ENCODE peak calls at places on chromosomes 6 and 20, in four cellular contexts. Z is HepG2, J is tibial nerve, O is H1. E is an unnamed sample.

GRCh38 chr6:162699961-162700360 is 27.6 kb downstream of the PRKN start:
- DNase-seq in Z (no peak), J (no peak), O (no peak), E (no peak)

GRCh38 chr6:95593025-95593424 is 15.7 kb downstream of the MANEA start:
- DNase-seq in Z (peak), J (no peak), O (no peak), E (no peak)

GRCh38 chr6:100307561-100307960 is 157.2 kb downstream of the SIM1 start:
- DNase-seq in Z (no peak), J (no peak), O (no peak), E (no peak)

GRCh38 chr20:16709017-16709416 is 20.8 kb upstream of the SNRPB2 start:
- DNase-seq in Z (no peak), J (no peak), O (no peak), E (no peak)

GRCh38 chr6:27839303-27840081 is 72.7 kb downstream of the OR2B2 start:
- DNase-seq in Z (peak), J (peak), O (no peak), E (no peak)

GRCh38 chr20:49797292-49797628 is 15.4 kb upstream of the SLC9A8 start:
- DNase-seq in Z (no peak), J (no peak), O (no peak), E (peak)

GRCh38 chr6:105507811-105508210 is 104.9 kb upstream of the PREP start:
- DNase-seq in Z (no peak), J (no peak), O (no peak), E (no peak)

GRCh38 chr6:44035621-44036020 is 91.6 kb downstream of the MRPL14 start:
- DNase-seq in Z (no peak), J (no peak), O (no peak), E (peak)

GRCh38 chr20:13996265-13996664 is 949 bp downstream of the MACROD2 start:
- DNase-seq in Z (no peak), J (no peak), O (no peak), E (no peak)

GRCh38 chr6:4687989-4688947 is 87.9 kb upstream of the CDYL start:
- DNase-seq in Z (no peak), J (peak), O (no peak), E (no peak)

GRCh38 chr6:134609862-134610261 is 291.9 kb upstream of the SGK1 start:
- DNase-seq in Z (no peak), J (no peak), O (no peak), E (no peak)

GRCh38 chr6:40796280-40797223 is 209.4 kb upstream of the LRFN2 start:
- DNase-seq in Z (no peak), J (no peak), O (no peak), E (no peak)

GRCh38 chr6:73694711-73695411 is 1.1 kb upstream of the CD109 start:
- DNase-seq in Z (no peak), J (no peak), O (no peak), E (no peak)

GRCh38 chr6:127865108-127865507 is 35.8 kb downstream of the THEMIS start:
- DNase-seq in Z (no peak), J (no peak), O (no peak), E (no peak)

GRCh38 chr6:158869010-158869603 is 49.9 kb upstream of the EZR start:
- DNase-seq in Z (no peak), J (no peak), O (no peak), E (no peak)

GRCh38 chr6:2960935-2961334 is 10.4 kb downstream of the SERPINB6 start:
- DNase-seq in Z (no peak), J (no peak), O (no peak), E (no peak)

GRCh38 chr6:2958331-2958711 is 13.0 kb downstream of the SERPINB6 start:
- DNase-seq in Z (no peak), J (no peak), O (no peak), E (no peak)

GRCh38 chr6:2958802-2959201 is 12.6 kb downstream of the SERPINB6 start:
- DNase-seq in Z (no peak), J (no peak), O (no peak), E (no peak)

GRCh38 chr6:2961491-2961890 is 9.9 kb downstream of the SERPINB6 start:
- DNase-seq in Z (no peak), J (no peak), O (no peak), E (no peak)

GRCh38 chr6:2959909-2960719 is 11.3 kb downstream of the SERPINB6 start:
- DNase-seq in Z (no peak), J (no peak), O (no peak), E (no peak)
- TF ChIP-seq CTCF in Z (no peak), J (no peak), O (no peak), E (no peak)

GRCh38 chr6:167047554-167047953 is 48.4 kb downstream of the CEP43 start:
- DNase-seq in Z (no peak), J (no peak), O (no peak), E (no peak)
- TF ChIP-seq EP300 in Z (no peak), J (no peak), O (no peak), E (no peak)

GRCh38 chr20:38477747-38478146 is 5.1 kb downstream of the RALGAPB start:
- DNase-seq in Z (no peak), J (no peak), O (no peak), E (no peak)

GRCh38 chr20:38471245-38471644 is 1.4 kb upstream of the RALGAPB start:
- DNase-seq in Z (no peak), J (no peak), O (no peak), E (no peak)

GRCh38 chr20:38473353-38473795 is 731 bp downstream of the RALGAPB start:
- DNase-seq in Z (peak), J (no peak), O (no peak), E (no peak)

GRCh38 chr20:38471987-38472512 is 593 bp upstream of the RALGAPB start:
- DNase-seq in Z (no peak), J (no peak), O (no peak), E (no peak)

GRCh38 chr20:38472513-38473352 is at the start of gene RALGAPB:
- DNase-seq in Z (peak), J (peak), O (peak), E (peak)
- TF ChIP-seq POLR2A in Z (peak), J (no peak), O (peak), E (no peak)

GRCh38 chr6:47182291-47182957 is 127.3 kb downstream of the TNFRSF21 start:
- DNase-seq in Z (no peak), J (no peak), O (no peak), E (no peak)

GRCh38 chr6:47175656-47176055 is 133.5 kb upstream of the ADGRF1 start:
- DNase-seq in Z (no peak), J (no peak), O (no peak), E (no peak)

GRCh38 chr6:47179286-47179685 is 130.4 kb downstream of the TNFRSF21 start:
- DNase-seq in Z (no peak), J (no peak), O (no peak), E (no peak)

GRCh38 chr6:47181681-47182080 is 128.0 kb downstream of the TNFRSF21 start:
- DNase-seq in Z (no peak), J (no peak), O (no peak), E (no peak)

DNA sequence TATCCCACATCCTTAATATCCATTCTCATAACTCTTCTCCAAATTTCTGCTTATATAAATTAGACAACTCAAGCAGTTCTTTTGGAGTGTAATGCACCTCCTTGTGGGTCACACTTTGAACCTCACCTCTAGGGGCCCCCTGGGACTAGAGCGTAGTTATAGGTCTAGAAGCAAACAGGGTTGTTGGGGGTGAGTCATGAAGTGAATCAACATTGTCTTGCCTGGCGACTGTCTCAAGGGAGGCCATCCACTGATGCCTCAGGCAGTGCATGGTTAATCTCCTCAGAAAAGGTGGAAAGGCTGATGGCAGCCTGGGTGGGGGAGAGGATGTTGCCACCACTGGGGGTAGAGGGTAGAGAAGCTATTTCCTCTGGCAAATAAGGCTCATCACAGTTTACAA is 129.1 kb downstream of the TNFRSF21 start:
- DNase-seq in Z (peak), J (no peak), O (no peak), E (no peak)
- TF ChIP-seq CTCF in Z (no peak), J (no peak), O (no peak), E (no peak)

GRCh38 chr20:51342510-51343236 is 199.8 kb downstream of the NFATC2 start:
- DNase-seq in Z (no peak), J (no peak), O (no peak), E (peak)

GRCh38 chr20:51347871-51348270 is 194.6 kb downstream of the NFATC2 start:
- DNase-seq in Z (no peak), J (no peak), O (no peak), E (peak)

GRCh38 chr20:51346686-51347485 is 195.6 kb downstream of the NFATC2 start:
- DNase-seq in Z (no peak), J (no peak), O (no peak), E (peak)

GRCh38 chr20:51348866-51349265 is 193.7 kb downstream of the NFATC2 start:
- DNase-seq in Z (no peak), J (no peak), O (no peak), E (no peak)

GRCh38 chr20:51345601-51346101 is 196.9 kb downstream of the NFATC2 start:
- DNase-seq in Z (no peak), J (peak), O (no peak), E (peak)
- TF ChIP-seq EP300 in Z (no peak), J (no peak), O (no peak), E (no peak)

GRCh38 chr20:1396264-1396663 is 3.4 kb upstream of the FKBP1A start:
- DNase-seq in Z (no peak), J (no peak), O (no peak), E (no peak)
- TF ChIP-seq POLR2A in Z (no peak), J (no peak), O (no peak), E (no peak)